ENCODE peak calls at places on chromosome 13, in ten cellular contexts. W, F, C, R, T, L, I, U, G and Q are unnamed samples.

GRCh38 chr13:111957913-111958450 is 109.0 kb upstream of the SOX1 start:
- DNase-seq in W (no peak), F (no peak), C (no peak), R (no peak), T (no peak), L (no peak), I (no peak), U (no peak), G (no peak), Q (no peak)

GRCh38 chr13:110916671-110917142 is 1.8 kb upstream of the ANKRD10 start:
- DNase-seq in W (no peak), F (no peak), C (no peak), R (no peak), T (no peak), L (no peak), I (peak; percentile 48), U (no peak), G (peak; percentile 86), Q (peak; percentile 76)

GRCh38 chr13:93927431-93927830 is 552.1 kb downstream of the DCT start:
- DNase-seq in W (no peak), F (no peak), C (no peak), R (no peak), T (no peak), L (no peak), I (no peak), U (no peak), G (no peak), Q (no peak)

GRCh38 chr13:49669735-49670309 is 21.5 kb downstream of the EBPL start:
- DNase-seq in W (peak; percentile 78), F (peak; percentile 61), C (no peak), R (peak; percentile 34), T (no peak), L (no peak), I (peak; percentile 57), U (peak; percentile 35), G (peak; percentile 67), Q (peak; percentile 66)

GRCh38 chr13:27425918-27426630 is 1.7 kb downstream of the GTF3A start:
- DNase-seq in W (peak; percentile 93), F (peak; percentile 64), C (no peak), R (no peak), T (peak; percentile 69), L (peak; percentile 69), I (peak; percentile 85), U (peak; percentile 82), G (peak; percentile 90), Q (peak; percentile 31)

GRCh38 chr13:83907196-83907989 is 25.1 kb upstream of the SLITRK1 start:
- DNase-seq in W (no peak), F (no peak), C (no peak), R (no peak), T (no peak), L (no peak), I (no peak), U (no peak), G (no peak), Q (no peak)

GRCh38 chr13:32233062-32233461 is 82.1 kb downstream of the ZAR1L start:
- DNase-seq in W (no peak), F (no peak), C (no peak), R (no peak), T (no peak), L (no peak), I (no peak), U (no peak), G (no peak), Q (no peak)

GRCh38 chr13:111857846-111858560 is 208.9 kb upstream of the SOX1 start:
- DNase-seq in W (no peak), F (no peak), C (no peak), R (no peak), T (no peak), L (no peak), I (no peak), U (no peak), G (no peak), Q (no peak)

GRCh38 chr13:67971291-67971690 is 741.2 kb upstream of the PCDH9 start:
- DNase-seq in W (peak; percentile 5), F (no peak), C (no peak), R (no peak), T (no peak), L (no peak), I (no peak), U (no peak), G (peak; percentile 8), Q (no peak)

GRCh38 chr13:40503026-40503425 is 163.4 kb downstream of the FOXO1 start:
- DNase-seq in W (no peak), F (no peak), C (no peak), R (no peak), T (no peak), L (no peak), I (no peak), U (no peak), G (no peak), Q (no peak)

GRCh38 chr13:113630296-113630695 is 27.7 kb downstream of the ATP4B start:
- DNase-seq in W (no peak), F (no peak), C (no peak), R (peak; percentile 87), T (no peak), L (no peak), I (no peak), U (no peak), G (no peak), Q (no peak)

GRCh38 chr13:105007166-105007808 is 1528.2 kb downstream of the EFNB2 start:
- DNase-seq in W (no peak), F (no peak), C (no peak), R (no peak), T (no peak), L (no peak), I (peak; percentile 3), U (no peak), G (no peak), Q (no peak)

GRCh38 chr13:20416223-20416622 is 109.4 kb downstream of the CRYL1 start:
- DNase-seq in W (no peak), F (no peak), C (no peak), R (no peak), T (no peak), L (no peak), I (no peak), U (no peak), G (no peak), Q (no peak)

GRCh38 chr13:42971670-42972355 is 20.2 kb downstream of the EPSTI1 start:
- DNase-seq in W (no peak), F (peak; percentile 71), C (no peak), R (no peak), T (no peak), L (no peak), I (no peak), U (no peak), G (no peak), Q (no peak)

GRCh38 chr13:30856004-30856790 is 49.9 kb upstream of the MEDAG start:
- DNase-seq in W (no peak), F (no peak), C (no peak), R (no peak), T (no peak), L (no peak), I (no peak), U (no peak), G (no peak), Q (no peak)

GRCh38 chr13:62706035-62706434 is 1290.4 kb upstream of the PCDH20 start:
- DNase-seq in W (peak; percentile 71), F (no peak), C (no peak), R (no peak), T (no peak), L (no peak), I (no peak), U (no peak), G (peak; percentile 37), Q (no peak)

GRCh38 chr13:101967216-101967615 is 434.6 kb downstream of the FGF14 start:
- DNase-seq in W (no peak), F (no peak), C (no peak), R (no peak), T (no peak), L (no peak), I (no peak), U (no peak), G (no peak), Q (no peak)

GRCh38 chr13:32639502-32640105 is 53.4 kb downstream of the PDS5B start:
- DNase-seq in W (peak; percentile 36), F (peak; percentile 50), C (no peak), R (no peak), T (peak; percentile 14), L (peak; percentile 49), I (peak; percentile 33), U (peak; percentile 59), G (peak; percentile 36), Q (peak; percentile 49)

GRCh38 chr13:46983881-46984280 is 87.0 kb upstream of the HTR2A start:
- DNase-seq in W (peak; percentile 44), F (no peak), C (no peak), R (no peak), T (no peak), L (no peak), I (no peak), U (no peak), G (no peak), Q (no peak)

GRCh38 chr13:105442941-105443340 is 1092.5 kb downstream of the EFNB2 start:
- DNase-seq in W (peak; percentile 94), F (peak; percentile 98), C (no peak), R (no peak), T (no peak), L (no peak), I (peak; percentile 66), U (no peak), G (peak; percentile 90), Q (peak; percentile 99)

GRCh38 chr13:83327091-83327490 is 555.2 kb downstream of the SLITRK1 start:
- DNase-seq in W (peak; percentile 36), F (no peak), C (no peak), R (no peak), T (no peak), L (no peak), I (no peak), U (no peak), G (no peak), Q (peak; percentile 8)